ENCODE peak calls at places on chromosomes 4 and X, in seven cellular contexts. One of them, this sample, is unnamed.

GRCh38 chrX:109934434-109934833 is 68.5 kb upstream of the TMEM164 start:
- DNase-seq in pancreas: no peak
- DNase-seq in HCT116: no peak
- DNase-seq in suprapubic skin: no peak
- DNase-seq in uterus: no peak
- DNase-seq in fibroblast of lung: peak; percentile 54
- DNase-seq in AG09309: no peak
- DNase-seq in this sample: peak; percentile 59

GRCh38 chrX:98071331-98071730 is 1187.6 kb downstream of the RPA4 start:
- DNase-seq in HCT116: no peak
- DNase-seq in uterus: no peak
- DNase-seq in AG09309: no peak
- DNase-seq in fibroblast of lung: no peak
- DNase-seq in suprapubic skin: no peak
- DNase-seq in pancreas: no peak
- DNase-seq in this sample: no peak

GRCh38 chr4:153483432-153484418 is 17.6 kb downstream of the TMEM131L start:
- DNase-seq in pancreas: no peak
- DNase-seq in AG09309: no peak
- DNase-seq in fibroblast of lung: no peak
- DNase-seq in uterus: no peak
- DNase-seq in HCT116: no peak
- DNase-seq in suprapubic skin: no peak
- DNase-seq in this sample: peak; percentile 59

GRCh38 chr4:92304636-92305035 is 870 bp downstream of the GRID2 start:
- DNase-seq in HCT116: no peak
- DNase-seq in fibroblast of lung: no peak
- DNase-seq in pancreas: no peak
- DNase-seq in uterus: no peak
- DNase-seq in suprapubic skin: no peak
- DNase-seq in AG09309: no peak
- DNase-seq in this sample: no peak

GRCh38 chr4:28481565-28481964 is 1620.9 kb downstream of the STIM2 start:
- DNase-seq in suprapubic skin: no peak
- DNase-seq in AG09309: no peak
- DNase-seq in uterus: no peak
- DNase-seq in fibroblast of lung: no peak
- DNase-seq in HCT116: no peak
- DNase-seq in pancreas: peak; percentile 10
- DNase-seq in this sample: no peak

GRCh38 chrX:15963858-15964257 is 109.2 kb upstream of the AP1S2 start:
- DNase-seq in suprapubic skin: no peak
- DNase-seq in AG09309: no peak
- DNase-seq in uterus: no peak
- DNase-seq in fibroblast of lung: no peak
- DNase-seq in pancreas: no peak
- DNase-seq in HCT116: no peak
- DNase-seq in this sample: no peak

GRCh38 chr4:129335263-129335662 is 239.3 kb downstream of the C4orf33 start:
- DNase-seq in fibroblast of lung: no peak
- DNase-seq in HCT116: no peak
- DNase-seq in suprapubic skin: no peak
- DNase-seq in pancreas: no peak
- DNase-seq in uterus: no peak
- DNase-seq in AG09309: no peak
- DNase-seq in this sample: no peak

GRCh38 chr4:154314248-154314647 is 177.4 kb downstream of the DCHS2 start:
- DNase-seq in fibroblast of lung: peak; percentile 34
- DNase-seq in pancreas: peak; percentile 18
- DNase-seq in suprapubic skin: no peak
- DNase-seq in AG09309: peak; percentile 29
- DNase-seq in uterus: no peak
- DNase-seq in HCT116: peak; percentile 37
- DNase-seq in this sample: peak; percentile 30

GRCh38 chr4:46676364-46676763 is 232.7 kb downstream of the COX7B2 start:
- DNase-seq in fibroblast of lung: no peak
- DNase-seq in HCT116: no peak
- DNase-seq in suprapubic skin: no peak
- DNase-seq in AG09309: no peak
- DNase-seq in pancreas: no peak
- DNase-seq in uterus: no peak
- DNase-seq in this sample: no peak

GRCh38 chrX:15146515-15146914 is 123.4 kb downstream of the ASB9 start:
- DNase-seq in HCT116: no peak
- DNase-seq in suprapubic skin: no peak
- DNase-seq in uterus: no peak
- DNase-seq in fibroblast of lung: no peak
- DNase-seq in pancreas: peak; percentile 18
- DNase-seq in AG09309: no peak
- DNase-seq in this sample: peak; percentile 10

GRCh38 chr4:1290165-1290977 is 680 bp downstream of the MAEA start:
- DNase-seq in suprapubic skin: peak; percentile 77
- DNase-seq in uterus: no peak
- DNase-seq in HCT116: no peak
- DNase-seq in AG09309: no peak
- DNase-seq in pancreas: peak; percentile 67
- DNase-seq in fibroblast of lung: no peak
- DNase-seq in this sample: peak; percentile 29

GRCh38 chrX:22202251-22202650 is 70.5 kb upstream of the CBLL2 start:
- DNase-seq in suprapubic skin: no peak
- DNase-seq in fibroblast of lung: no peak
- DNase-seq in AG09309: no peak
- DNase-seq in pancreas: no peak
- DNase-seq in uterus: no peak
- DNase-seq in HCT116: no peak
- DNase-seq in this sample: no peak

GRCh38 chrX:19579485-19579884 is 64.2 kb upstream of the MAP3K15 start:
- DNase-seq in HCT116: no peak
- DNase-seq in pancreas: no peak
- DNase-seq in fibroblast of lung: peak; percentile 76
- DNase-seq in suprapubic skin: no peak
- DNase-seq in uterus: no peak
- DNase-seq in AG09309: peak; percentile 13
- DNase-seq in this sample: peak; percentile 34

GRCh38 chr4:2843909-2844584 is 403 bp downstream of the ADD1 start:
- DNase-seq in suprapubic skin: no peak
- DNase-seq in pancreas: peak; percentile 56
- DNase-seq in HCT116: no peak
- DNase-seq in fibroblast of lung: peak; percentile 39
- DNase-seq in AG09309: no peak
- DNase-seq in uterus: peak; percentile 52
- DNase-seq in this sample: peak; percentile 48

GRCh38 chrX:52271212-52271611 is 86.5 kb downstream of the MAGED4 start:
- DNase-seq in pancreas: no peak
- DNase-seq in uterus: no peak
- DNase-seq in HCT116: no peak
- DNase-seq in suprapubic skin: no peak
- DNase-seq in fibroblast of lung: no peak
- DNase-seq in AG09309: no peak
- DNase-seq in this sample: peak; percentile 3
- TF ChIP-seq CTCF in pancreas: no peak
- TF ChIP-seq CTCF in uterus: no peak
- TF ChIP-seq CTCF in HCT116: peak; percentile 44
- TF ChIP-seq CTCF in suprapubic skin: no peak
- TF ChIP-seq CTCF in fibroblast of lung: peak; percentile 35
- TF ChIP-seq CTCF in AG09309: peak; percentile 30
- TF ChIP-seq CTCF in this sample: peak; percentile 33

DNA sequence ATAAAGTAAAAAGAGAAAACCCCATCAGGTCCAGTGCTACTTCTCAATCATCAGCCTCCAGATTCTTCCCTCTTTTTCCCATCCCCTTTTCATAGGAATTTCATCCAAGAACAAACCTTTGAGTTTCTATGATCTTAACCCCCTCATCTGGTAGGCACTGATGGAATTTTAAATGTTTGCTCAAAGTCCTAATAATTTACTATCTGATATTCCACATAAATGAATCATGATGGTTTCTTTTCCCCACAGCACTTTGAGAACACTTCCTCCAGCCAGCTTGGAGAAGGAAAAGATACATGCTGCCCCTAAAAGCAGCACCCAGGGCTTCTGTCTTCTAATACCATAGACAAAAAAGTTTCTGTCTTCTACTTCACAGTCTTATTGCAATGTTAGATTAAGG is 19.4 kb upstream of the KLHL8 start:
- DNase-seq in fibroblast of lung: peak; percentile 20
- DNase-seq in uterus: no peak
- DNase-seq in AG09309: no peak
- DNase-seq in suprapubic skin: no peak
- DNase-seq in pancreas: no peak
- DNase-seq in HCT116: no peak
- DNase-seq in this sample: no peak
- H3K4me3 ChIP-seq in fibroblast of lung: no peak overlapping the region
- H3K4me3 ChIP-seq in uterus: no peak overlapping the region
- H3K4me3 ChIP-seq in AG09309: no peak overlapping the region
- H3K4me3 ChIP-seq in suprapubic skin: no peak overlapping the region
- H3K4me3 ChIP-seq in pancreas: no peak overlapping the region
- H3K4me3 ChIP-seq in HCT116: no peak overlapping the region
- H3K4me3 ChIP-seq in this sample: no peak overlapping the region

GRCh38 chr4:181701911-181702310 is 541.3 kb upstream of the TENM3 start:
- DNase-seq in HCT116: no peak
- DNase-seq in suprapubic skin: no peak
- DNase-seq in pancreas: no peak
- DNase-seq in fibroblast of lung: no peak
- DNase-seq in uterus: no peak
- DNase-seq in AG09309: no peak
- DNase-seq in this sample: no peak

GRCh38 chr4:181701219-181701618 is 542.0 kb upstream of the TENM3 start:
- DNase-seq in pancreas: no peak
- DNase-seq in AG09309: no peak
- DNase-seq in suprapubic skin: no peak
- DNase-seq in uterus: no peak
- DNase-seq in HCT116: no peak
- DNase-seq in fibroblast of lung: no peak
- DNase-seq in this sample: no peak

DNA sequence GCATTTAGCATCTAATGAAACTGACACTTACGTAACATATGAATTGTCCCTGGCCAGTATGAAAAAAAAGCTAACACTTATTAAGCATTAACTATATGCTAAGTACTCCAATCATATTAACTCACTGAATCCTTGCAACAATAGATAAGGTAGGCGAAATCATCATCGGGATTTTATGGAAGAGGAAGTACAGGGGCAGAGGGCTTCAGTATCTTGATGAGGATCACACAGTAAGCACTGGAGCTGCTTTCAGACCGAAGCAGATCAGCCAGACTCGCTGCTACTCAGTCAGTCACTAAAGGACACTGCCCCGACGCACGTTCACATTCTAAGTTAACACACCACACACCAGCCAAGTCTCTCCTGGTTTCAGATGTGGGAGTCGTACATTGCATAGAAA is 540.3 kb upstream of the TENM3 start:
- DNase-seq in fibroblast of lung: no peak
- DNase-seq in uterus: no peak
- DNase-seq in pancreas: no peak
- DNase-seq in AG09309: no peak
- DNase-seq in suprapubic skin: no peak
- DNase-seq in HCT116: no peak
- DNase-seq in this sample: no peak
- TF ChIP-seq CTCF in fibroblast of lung: no peak
- TF ChIP-seq CTCF in uterus: no peak
- TF ChIP-seq CTCF in pancreas: no peak
- TF ChIP-seq CTCF in AG09309: no peak
- TF ChIP-seq CTCF in suprapubic skin: no peak
- TF ChIP-seq CTCF in HCT116: no peak
- TF ChIP-seq CTCF in this sample: no peak

GRCh38 chrX:132023117-132023895 is at the start of gene STK26:
- DNase-seq in uterus: peak; percentile 79
- DNase-seq in AG09309: no peak
- DNase-seq in HCT116: peak; percentile 43
- DNase-seq in suprapubic skin: peak; percentile 84
- DNase-seq in fibroblast of lung: peak; percentile 53
- DNase-seq in pancreas: peak; percentile 71
- DNase-seq in this sample: peak; percentile 57

GRCh38 chrX:132023896-132024386 is 839 bp downstream of the STK26 start:
- DNase-seq in HCT116: no peak
- DNase-seq in pancreas: no peak
- DNase-seq in uterus: peak; percentile 19
- DNase-seq in AG09309: no peak
- DNase-seq in fibroblast of lung: no peak
- DNase-seq in suprapubic skin: no peak
- DNase-seq in this sample: no peak

GRCh38 chrX:132022863-132023116 is 312 bp upstream of the STK26 start:
- DNase-seq in suprapubic skin: peak; percentile 56
- DNase-seq in pancreas: no peak
- DNase-seq in uterus: no peak
- DNase-seq in AG09309: no peak
- DNase-seq in fibroblast of lung: no peak
- DNase-seq in HCT116: no peak
- DNase-seq in this sample: no peak

GRCh38 chrX:132025085-132025484 is 2.0 kb downstream of the STK26 start:
- DNase-seq in fibroblast of lung: no peak
- DNase-seq in suprapubic skin: no peak
- DNase-seq in uterus: no peak
- DNase-seq in HCT116: no peak
- DNase-seq in pancreas: no peak
- DNase-seq in AG09309: no peak
- DNase-seq in this sample: no peak

GRCh38 chrX:132022115-132022862 is 813 bp upstream of the STK26 start:
- DNase-seq in suprapubic skin: no peak
- DNase-seq in pancreas: no peak
- DNase-seq in fibroblast of lung: no peak
- DNase-seq in HCT116: no peak
- DNase-seq in AG09309: no peak
- DNase-seq in uterus: no peak
- DNase-seq in this sample: no peak
- H3K4me3 ChIP-seq in suprapubic skin: peak overlapping the region; percentile 66
- H3K4me3 ChIP-seq in pancreas: peak overlapping the region; percentile 54
- H3K4me3 ChIP-seq in fibroblast of lung: peak overlapping the region; percentile 37
- H3K4me3 ChIP-seq in HCT116: peak overlapping the region; percentile 67
- H3K4me3 ChIP-seq in AG09309: peak overlapping the region; percentile 64
- H3K4me3 ChIP-seq in uterus: peak overlapping the region; percentile 68
- H3K4me3 ChIP-seq in this sample: peak overlapping the region; percentile 65

DNA sequence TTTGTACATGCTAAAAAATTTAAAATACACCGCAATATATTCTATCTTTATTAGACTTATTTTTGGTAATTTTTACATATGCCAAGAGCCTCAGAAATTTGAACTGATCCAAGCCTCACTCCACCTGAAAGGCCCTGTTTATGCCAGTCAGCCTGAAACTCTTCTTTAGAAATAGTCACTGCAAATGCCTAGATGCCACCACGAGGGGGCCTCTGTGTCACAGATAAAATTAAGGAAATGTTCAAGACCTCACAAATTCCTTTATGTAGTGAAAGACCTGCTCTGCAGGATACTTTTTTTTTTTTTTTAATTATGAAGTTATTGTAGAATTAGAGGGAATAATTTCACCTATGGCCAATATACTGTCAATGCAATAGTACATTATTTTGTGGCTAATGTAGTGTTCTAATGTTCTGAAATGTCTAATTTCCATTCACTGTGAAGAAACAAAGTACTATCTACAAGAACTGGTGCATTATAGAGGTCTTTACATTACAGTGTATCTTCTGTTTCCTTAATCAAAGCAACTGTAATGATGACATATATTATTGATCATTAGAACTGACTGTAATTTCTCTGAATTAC is 69.8 kb downstream of the DTHD1 start:
- DNase-seq in fibroblast of lung: peak; percentile 37
- DNase-seq in suprapubic skin: no peak
- DNase-seq in AG09309: no peak
- DNase-seq in pancreas: peak; percentile 73
- DNase-seq in uterus: peak; percentile 17
- DNase-seq in HCT116: peak; percentile 36
- DNase-seq in this sample: peak; percentile 12
- TF ChIP-seq CTCF in fibroblast of lung: peak; percentile 67
- TF ChIP-seq CTCF in suprapubic skin: peak; percentile 70
- TF ChIP-seq CTCF in AG09309: peak; percentile 23
- TF ChIP-seq CTCF in pancreas: peak; percentile 30
- TF ChIP-seq CTCF in uterus: peak; percentile 29
- TF ChIP-seq CTCF in HCT116: peak; percentile 75
- TF ChIP-seq CTCF in this sample: peak; percentile 37

This sample was measured in fibroblast of villous mesenchyme.